ENCODE peak calls at places on chromosome 14, in six cellular contexts. One of them, this sample, is unnamed.

GRCh38 chr14:106586098-106586704 is 1059.8 kb downstream of the TMEM121 start:
- DNase-seq in tibial artery: no peak
- DNase-seq in cardiac fibroblast: no peak
- DNase-seq in KBM-7: peak
- DNase-seq in SJSA1: no peak
- DNase-seq in HT1080: peak
- DNase-seq in this sample: no peak

GRCh38 chr14:68521952-68522509 is 270.8 kb downstream of the ZFP36L1 start:
- DNase-seq in tibial artery: no peak
- DNase-seq in cardiac fibroblast: no peak
- DNase-seq in KBM-7: no peak
- DNase-seq in SJSA1: no peak
- DNase-seq in HT1080: no peak
- DNase-seq in this sample: no peak

GRCh38 chr14:42143114-42143513 is 536.4 kb downstream of the LRFN5 start:
- DNase-seq in tibial artery: no peak
- DNase-seq in cardiac fibroblast: no peak
- DNase-seq in KBM-7: no peak
- DNase-seq in SJSA1: no peak
- DNase-seq in HT1080: no peak
- DNase-seq in this sample: no peak

GRCh38 chr14:103230021-103230420 is 104.0 kb upstream of the EIF5 start:
- DNase-seq in tibial artery: no peak
- DNase-seq in cardiac fibroblast: no peak
- DNase-seq in KBM-7: no peak
- DNase-seq in SJSA1: no peak
- DNase-seq in HT1080: no peak
- DNase-seq in this sample: no peak

GRCh38 chr14:65101631-65102440 is 481 bp downstream of the MAX start:
- DNase-seq in tibial artery: peak
- DNase-seq in cardiac fibroblast: no peak
- DNase-seq in KBM-7: no peak
- DNase-seq in SJSA1: peak
- DNase-seq in HT1080: no peak
- DNase-seq in this sample: peak

GRCh38 chr14:94945615-94946014 is 175.7 kb upstream of the GSC start:
- DNase-seq in tibial artery: no peak
- DNase-seq in cardiac fibroblast: no peak
- DNase-seq in KBM-7: no peak
- DNase-seq in SJSA1: no peak
- DNase-seq in HT1080: no peak
- DNase-seq in this sample: no peak

GRCh38 chr14:77139540-77140342 is 1.9 kb downstream of the ZDHHC22 start:
- DNase-seq in tibial artery: no peak
- DNase-seq in cardiac fibroblast: peak
- DNase-seq in KBM-7: peak
- DNase-seq in SJSA1: no peak
- DNase-seq in HT1080: no peak
- DNase-seq in this sample: peak

GRCh38 chr14:55901281-55901680 is 216.9 kb upstream of the PELI2 start:
- DNase-seq in tibial artery: no peak
- DNase-seq in cardiac fibroblast: no peak
- DNase-seq in KBM-7: no peak
- DNase-seq in SJSA1: no peak
- DNase-seq in HT1080: no peak
- DNase-seq in this sample: no peak

GRCh38 chr14:36505892-36506731 is 13.9 kb downstream of the NKX2-1 start:
- DNase-seq in tibial artery: no peak
- DNase-seq in cardiac fibroblast: no peak
- DNase-seq in KBM-7: no peak
- DNase-seq in SJSA1: no peak
- DNase-seq in HT1080: no peak
- DNase-seq in this sample: no peak

GRCh38 chr14:34981743-34982420 is 910 bp upstream of the SRP54 start:
- DNase-seq in tibial artery: peak
- DNase-seq in cardiac fibroblast: peak
- DNase-seq in KBM-7: no peak
- DNase-seq in SJSA1: no peak
- DNase-seq in HT1080: no peak
- DNase-seq in this sample: peak

GRCh38 chr14:104292084-104292970 is 153.9 kb downstream of the KIF26A start:
- DNase-seq in tibial artery: no peak
- DNase-seq in cardiac fibroblast: no peak
- DNase-seq in KBM-7: no peak
- DNase-seq in SJSA1: no peak
- DNase-seq in HT1080: no peak
- DNase-seq in this sample: no peak

This sample was measured in hepatocyte.